ENCODE peak calls at places on chromosomes 4 and X, in four cellular contexts. D, E, I and L are unnamed samples.

GRCh38 chr4:40630335-40631021 is 814 bp upstream of the RBM47 start:
- DNase-seq in D (no peak), I (no peak), E (peak; percentile 26), L (peak; percentile 21)

GRCh38 chrX:40174594-40175415 is 77.0 kb upstream of the BCOR start:
- DNase-seq in I (peak; percentile 22), E (no peak), D (no peak), L (peak; percentile 70)

GRCh38 chr4:104493071-104493831 is 1.4 kb downstream of the CXXC4 start:
- DNase-seq in D (no peak), I (no peak), E (no peak), L (peak; percentile 4)

GRCh38 chrX:9853307-9853706 is 67.1 kb downstream of the SHROOM2 start:
- DNase-seq in D (no peak), E (no peak), I (no peak), L (no peak)

GRCh38 chrX:151396042-151396826 is 772 bp upstream of the VMA21 start:
- DNase-seq in D (no peak), E (no peak), I (peak; percentile 49), L (peak; percentile 15)

GRCh38 chr4:82044141-82044993 is 329.4 kb downstream of the HNRNPD start:
- DNase-seq in E (no peak), I (no peak), D (no peak), L (peak; percentile 34)

GRCh38 chr4:41644288-41644914 is 104.1 kb downstream of the PHOX2B start:
- DNase-seq in D (peak; percentile 67), E (no peak), I (peak; percentile 3), L (peak; percentile 75)

GRCh38 chr4:120869511-120870278 is 52.8 kb downstream of the PRDM5 start:
- DNase-seq in E (no peak), I (no peak), D (no peak), L (no peak)

GRCh38 chrX:82087699-82088098 is 885.8 kb downstream of the SH3BGRL start:
- DNase-seq in E (no peak), I (no peak), D (no peak), L (no peak)

GRCh38 chrX:30653415-30654131 is at the start of gene GK:
- DNase-seq in E (no peak), D (peak; percentile 11), I (no peak), L (peak; percentile 48)

GRCh38 chr4:7652451-7652871 is 217.7 kb upstream of the PSAPL1 start:
- DNase-seq in I (no peak), E (no peak), D (no peak), L (no peak)

GRCh38 chr4:86181585-86181984 is 178.3 kb downstream of the MAPK10 start:
- DNase-seq in D (no peak), I (no peak), E (no peak), L (no peak)

GRCh38 chrX:111886678-111887077 is 10.7 kb downstream of the TRPC5OS start:
- DNase-seq in E (no peak), I (no peak), D (no peak), L (no peak)

GRCh38 chr4:188132232-188132631 is 7.0 kb upstream of the TRIML1 start:
- DNase-seq in I (no peak), D (no peak), E (no peak), L (no peak)

GRCh38 chrX:104392350-104392749 is 137.6 kb upstream of the ESX1 start:
- DNase-seq in I (no peak), E (no peak), D (no peak), L (no peak)

GRCh38 chr4:32268949-32269348 is 1548.8 kb downstream of the PCDH7 start:
- DNase-seq in D (no peak), E (peak; percentile 7), I (no peak), L (no peak)

GRCh38 chr4:88478247-88478646 is 21.3 kb downstream of the HERC5 start:
- DNase-seq in D (no peak), E (no peak), I (peak; percentile 43), L (no peak)

GRCh38 chr4:79022529-79022928 is 83.3 kb upstream of the PAQR3 start:
- DNase-seq in D (no peak), I (no peak), E (no peak), L (no peak)

GRCh38 chr4:99722662-99723061 is 65.0 kb upstream of the C4orf54 start:
- DNase-seq in I (no peak), D (no peak), E (no peak), L (no peak)

GRCh38 chr4:174198396-174199179 is 84.9 kb downstream of the FBXO8 start:
- DNase-seq in D (peak; percentile 63), I (no peak), E (no peak), L (peak; percentile 51)

GRCh38 chr4:48108309-48109073 is 25.6 kb downstream of the TXK start:
- DNase-seq in I (no peak), D (no peak), E (no peak), L (no peak)

GRCh38 chr4:121554377-121554776 is 142.4 kb downstream of the ANXA5 start:
- DNase-seq in D (no peak), I (no peak), E (no peak), L (no peak)

GRCh38 chr4:174265917-174266316 is 17.6 kb downstream of the FBXO8 start:
- DNase-seq in I (no peak), E (no peak), D (no peak), L (peak; percentile 46)

GRCh38 chr4:109560687-109561452 is 824 bp downstream of the MCUB start:
- DNase-seq in E (no peak), I (no peak), D (peak; percentile 38), L (peak; percentile 53)

GRCh38 chr4:41448935-41449334 is 89.0 kb upstream of the LIMCH1 start:
- DNase-seq in D (no peak), I (peak; percentile 3), E (no peak), L (no peak)

GRCh38 chrX:83508006-83508405 is at the start of gene POU3F4:
- DNase-seq in E (no peak), D (no peak), I (no peak), L (no peak)

GRCh38 chr4:56871357-56871993 is 36.2 kb upstream of the REST start:
- DNase-seq in E (no peak), I (no peak), D (no peak), L (peak; percentile 69)

GRCh38 chr4:3291411-3291968 is 1.3 kb upstream of the RGS12 start:
- DNase-seq in E (no peak), I (peak; percentile 18), D (no peak), L (no peak)

GRCh38 chrX:1481636-1482529 is 29.2 kb upstream of the ASMTL start:
- DNase-seq in D (peak; percentile 48), I (peak; percentile 95), E (peak; percentile 73), L (no peak)

GRCh38 chr4:38837849-38838248 is 18.8 kb downstream of the TLR6 start:
- DNase-seq in E (no peak), I (no peak), D (no peak), L (no peak)

GRCh38 chrX:1529328-1529727 is 7.7 kb downstream of the P2RY8 start:
- DNase-seq in D (no peak), I (no peak), E (no peak), L (no peak)

GRCh38 chr4:6435010-6435409 is 37.4 kb downstream of the PPP2R2C start:
- DNase-seq in E (no peak), D (no peak), I (no peak), L (no peak)

GRCh38 chr4:181968371-181968770 is 274.8 kb upstream of the TENM3 start:
- DNase-seq in E (no peak), I (no peak), D (no peak), L (no peak)

GRCh38 chr4:168618577-168619265 is 121.9 kb downstream of the PALLD start:
- DNase-seq in E (peak; percentile 54), I (no peak), D (no peak), L (no peak)

DNA sequence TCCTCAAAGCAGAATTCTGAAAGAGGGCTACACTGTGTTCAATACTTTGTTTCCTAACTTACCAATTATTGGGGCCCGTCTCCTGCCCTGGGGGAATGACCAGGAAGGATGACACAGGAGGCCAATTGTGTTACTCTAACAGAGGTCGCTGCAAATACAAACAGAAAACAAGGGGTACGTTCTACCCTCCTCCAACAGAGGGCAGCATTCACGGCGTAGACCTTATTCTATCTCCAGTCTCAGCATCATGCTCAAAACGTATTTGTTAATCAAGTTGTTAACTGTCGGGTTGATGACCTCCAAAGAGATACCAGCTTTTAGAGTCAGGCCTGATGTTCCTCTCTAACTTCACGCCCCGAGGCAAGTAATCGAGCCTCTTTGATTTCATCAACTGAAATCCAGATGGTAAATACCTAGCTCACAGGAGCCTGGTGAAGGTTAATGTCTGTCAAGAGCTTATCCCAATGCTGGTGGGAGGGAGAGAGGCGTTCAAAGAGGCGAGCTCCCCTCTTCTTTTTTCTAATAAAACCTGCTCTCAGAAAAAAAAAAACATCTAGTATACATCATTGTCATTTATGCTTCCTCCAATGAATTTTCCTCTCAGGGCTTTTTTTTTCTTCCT is 181.0 kb upstream of the KCNIP4 start:
- DNase-seq in D (peak; percentile 8), E (peak; percentile 7), I (peak; percentile 5), L (peak; percentile 25)
- TF ChIP-seq ELF1 in D (no peak), E (no peak), I (no peak), L (no peak)

DNA sequence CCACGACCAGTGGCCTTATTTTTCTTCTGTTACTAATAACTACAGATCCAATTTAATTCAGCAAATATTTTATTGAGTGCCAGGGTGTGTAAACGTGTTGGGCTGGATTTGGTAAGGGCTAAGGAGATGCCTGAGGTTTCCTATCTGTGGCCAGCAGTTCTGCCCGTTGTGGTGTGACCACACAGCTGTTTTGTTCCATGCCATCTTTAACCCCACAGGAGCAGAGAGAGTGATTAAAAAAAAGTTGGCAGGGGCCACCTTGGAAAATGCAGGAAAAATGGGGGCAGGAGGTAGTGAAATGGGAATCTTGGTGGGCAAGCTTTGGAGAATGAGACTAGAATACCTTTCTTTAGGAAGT is 1.1 kb downstream of the PLAC8 start:
- DNase-seq in E (no peak), I (no peak), D (no peak), L (no peak)
- TF ChIP-seq SIN3A in E (no peak), I (no peak), D (no peak), L (no peak)

DNA sequence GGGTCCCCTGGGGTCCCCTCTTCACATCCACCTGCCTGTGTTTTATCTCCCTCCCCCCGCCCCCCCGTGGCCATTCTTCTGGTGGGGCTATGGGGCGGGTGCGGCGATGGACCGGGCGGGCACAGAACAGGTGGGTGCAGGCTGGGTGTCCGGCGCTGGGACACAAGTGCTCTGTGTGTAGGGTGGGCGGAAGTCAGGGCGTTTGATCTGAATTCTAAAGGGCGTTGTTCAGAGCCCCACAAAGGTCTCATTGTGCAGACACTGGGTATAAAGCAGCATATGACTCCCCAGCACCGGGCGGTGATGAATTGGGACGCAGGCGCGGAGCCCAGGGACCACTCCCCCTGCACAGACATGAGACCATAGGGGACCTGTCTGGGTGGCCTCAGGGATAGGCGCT is at the start of gene GJB1:
- DNase-seq in E (no peak), D (no peak), I (no peak), L (no peak)
- TF ChIP-seq ELF1 in E (no peak), D (no peak), I (no peak), L (no peak)

GRCh38 chrX:3545901-3546300 is 167.5 kb downstream of the PRKX start:
- DNase-seq in E (no peak), D (no peak), I (no peak), L (no peak)
- TF ChIP-seq SIN3A in E (no peak), D (no peak), I (no peak), L (no peak)

GRCh38 chrX:107659768-107660167 is 31.5 kb downstream of the PRPS1 start:
- DNase-seq in D (peak; percentile 14), E (no peak), I (peak; percentile 9), L (peak; percentile 32)
- TF ChIP-seq ELF1 in D (no peak), E (no peak), I (no peak), L (no peak)